ENCODE peak calls at places on chromosomes 13 and 19, in five cellular contexts. W, O, G, R and L are unnamed samples.

GRCh38 chr19:1016647-1017114 is 4.2 kb downstream of the TMEM259 start:
- DNase-seq in G (peak; percentile 60), R (no peak), O (no peak), W (peak; percentile 33), L (no peak)

GRCh38 chr19:39941615-39942507 is 7.4 kb upstream of the FCGBP start:
- DNase-seq in R (no peak), O (peak; percentile 66), W (peak; percentile 16), G (peak; percentile 55), L (no peak)

GRCh38 chr13:65553328-65553727 is 1676.8 kb downstream of the PCDH9 start:
- DNase-seq in G (no peak), R (no peak), O (no peak), W (no peak), L (no peak)

GRCh38 chr13:27189192-27189591 is 17.6 kb upstream of the USP12 start:
- DNase-seq in O (no peak), W (no peak), R (no peak), G (no peak), L (no peak)

GRCh38 chr13:92143766-92144165 is 745.3 kb downstream of the GPC5 start:
- DNase-seq in G (no peak), O (no peak), R (no peak), W (no peak), L (no peak)

GRCh38 chr19:35213678-35214632 is 14.6 kb downstream of the FAM187B start:
- DNase-seq in G (peak; percentile 84), R (peak; percentile 81), W (peak; percentile 92), O (peak; percentile 86), L (peak; percentile 31)

GRCh38 chr19:51691122-51692064 is 1.7 kb upstream of the SPACA6 start:
- DNase-seq in W (no peak), R (no peak), O (peak; percentile 52), G (no peak), L (no peak)

GRCh38 chr19:13841339-13842293 is 35.3 kb upstream of the NANOS3 start:
- DNase-seq in G (peak; percentile 84), O (peak; percentile 36), R (peak; percentile 77), W (peak; percentile 57), L (no peak)

GRCh38 chr19:6393982-6394412 is 1.0 kb upstream of the GTF2F1 start:
- DNase-seq in R (no peak), W (no peak), G (peak; percentile 76), O (peak; percentile 87), L (no peak)

GRCh38 chr19:40231544-40232424 is 5.3 kb upstream of the CCNP start:
- DNase-seq in R (no peak), O (no peak), W (no peak), G (no peak), L (no peak)

GRCh38 chr13:78742659-78743058 is 83.7 kb upstream of the OBI1 start:
- DNase-seq in O (no peak), R (no peak), W (no peak), G (no peak), L (no peak)

GRCh38 chr13:39864221-39864620 is 208.8 kb downstream of the COG6 start:
- DNase-seq in R (no peak), W (no peak), O (no peak), G (no peak), L (no peak)

GRCh38 chr13:29886446-29886845 is 36.0 kb upstream of the UBL3 start:
- DNase-seq in O (no peak), R (no peak), G (no peak), W (no peak), L (no peak)

GRCh38 chr19:6065685-6066365 is 44.5 kb downstream of the RFX2 start:
- DNase-seq in O (no peak), R (peak; percentile 69), W (peak; percentile 76), G (peak; percentile 53), L (no peak)

GRCh38 chr13:113726961-113727411 is 32.0 kb upstream of the TMEM255B start:
- DNase-seq in W (peak; percentile 52), O (no peak), G (no peak), R (no peak), L (no peak)

GRCh38 chr19:35718345-35719041 is 690 bp downstream of the KMT2B start:
- DNase-seq in O (peak; percentile 78), R (peak; percentile 54), W (peak; percentile 9), G (peak; percentile 49), L (no peak)

GRCh38 chr13:106471957-106472543 is 63.4 kb downstream of the EFNB2 start:
- DNase-seq in G (peak; percentile 73), R (peak; percentile 55), O (peak; percentile 49), W (peak; percentile 92), L (peak; percentile 62)

DNA sequence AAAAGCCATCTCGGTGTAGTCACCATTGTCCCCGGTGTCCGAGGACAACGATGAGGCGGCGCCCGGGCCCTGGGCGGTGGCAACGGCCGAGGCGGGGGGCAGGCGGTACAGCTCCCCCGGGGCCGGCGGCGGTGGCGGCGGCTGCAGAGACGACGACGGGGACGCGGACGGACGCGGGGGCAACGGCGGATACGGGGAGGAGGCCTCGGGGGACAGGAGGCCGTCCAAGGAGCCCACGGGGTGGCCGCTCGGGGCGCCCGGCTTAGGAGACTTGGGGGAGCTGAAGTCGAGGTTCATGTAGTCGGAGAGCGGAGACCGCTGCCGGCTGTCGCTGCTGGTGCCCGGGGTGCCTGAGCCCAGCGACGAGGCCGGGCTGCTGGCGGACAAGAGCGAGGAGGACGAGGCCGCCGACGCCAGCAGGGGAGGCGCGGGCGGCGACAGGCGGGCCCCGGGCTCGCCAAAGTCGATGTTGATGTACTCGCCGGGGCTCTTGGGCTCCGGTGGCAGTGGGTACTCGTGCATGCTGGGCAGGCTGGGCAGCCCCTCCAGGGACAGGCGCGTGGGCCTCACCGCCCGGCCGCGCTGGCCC is 3.5 kb downstream of the IRS2 start:
- DNase-seq in R (no peak), G (no peak), O (no peak), W (no peak), L (no peak)
- H3K4me3 ChIP-seq in R (no peak overlapping the region), G (no peak overlapping the region), O (no peak overlapping the region), W (peak overlapping the region; percentile 82), L (peak overlapping the region; percentile 80)

DNA sequence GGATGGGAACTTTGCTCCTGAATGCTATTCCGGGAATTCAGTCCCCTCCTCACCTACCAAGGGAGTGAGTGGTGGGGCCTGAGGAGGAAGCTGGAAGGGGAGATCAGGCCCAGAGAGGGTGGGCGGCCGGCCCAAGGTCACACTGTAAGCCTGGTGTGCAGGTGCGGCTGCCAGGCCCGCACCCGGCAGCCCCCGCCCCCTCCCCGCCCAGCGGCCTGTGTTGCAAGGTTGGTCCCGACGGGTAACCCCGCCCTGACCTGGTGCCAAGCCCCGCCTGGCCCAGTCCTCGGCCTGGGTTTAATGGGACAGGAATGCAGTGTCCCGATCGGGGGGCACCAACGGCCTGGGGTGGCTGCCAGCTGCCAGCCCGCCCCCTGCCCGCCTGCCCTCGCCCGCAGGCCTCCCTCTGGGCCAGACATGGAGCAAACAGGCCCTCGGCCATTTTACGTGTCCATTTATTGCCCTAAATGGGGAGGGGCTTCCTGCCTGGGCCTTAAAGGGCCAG is 5.5 kb downstream of the ZBTB7A start:
- DNase-seq in G (peak; percentile 95), W (peak; percentile 51), R (peak; percentile 87), O (peak; percentile 77), L (peak; percentile 46)
- H3K4me1 ChIP-seq in G (peaks cover 74% of the 10 kb centered on the region), W (peaks cover 42% of the 10 kb centered on the region), R (peaks cover 58% of the 10 kb centered on the region), O (peaks cover 47% of the 10 kb centered on the region), L (peaks cover 53% of the 10 kb centered on the region)

GRCh38 chr19:4570916-4571304 is 11.4 kb upstream of the SEMA6B start:
- DNase-seq in W (no peak), O (no peak), R (no peak), G (no peak), L (no peak)

GRCh38 chr19:4568884-4569283 is 9.4 kb upstream of the SEMA6B start:
- DNase-seq in R (no peak), O (no peak), W (no peak), G (no peak), L (no peak)

GRCh38 chr19:4570423-4570822 is 10.9 kb upstream of the SEMA6B start:
- DNase-seq in W (no peak), O (no peak), R (no peak), G (no peak), L (no peak)

GRCh38 chr19:4566402-4567051 is 7.0 kb upstream of the SEMA6B start:
- DNase-seq in O (no peak), G (no peak), W (no peak), R (no peak), L (no peak)

DNA sequence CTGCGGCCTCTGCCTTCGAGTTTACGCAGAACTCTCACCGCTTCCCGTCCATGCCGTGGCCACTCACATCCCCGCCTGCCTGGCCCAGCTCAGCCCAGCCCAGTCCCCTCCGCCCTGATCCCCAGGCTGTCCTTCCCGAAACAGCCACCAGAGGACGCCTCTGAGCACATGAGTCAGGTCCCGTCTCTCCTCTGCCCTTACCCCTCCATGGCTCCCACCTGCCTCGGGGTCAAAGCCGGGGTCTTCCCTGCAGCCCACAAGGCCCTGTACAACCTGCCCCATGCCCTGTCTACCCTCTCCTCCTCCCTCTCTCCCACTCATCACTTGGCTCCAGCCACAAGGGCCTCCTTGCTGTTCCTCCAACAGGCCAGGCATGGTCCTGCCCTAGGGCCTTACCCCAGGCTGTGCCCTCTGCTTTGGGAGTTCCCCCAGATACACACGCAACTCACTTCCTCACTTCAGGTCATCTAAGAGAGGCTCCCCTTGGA is 8.1 kb upstream of the SEMA6B start:
- DNase-seq in W (peak; percentile 83), O (peak; percentile 77), R (no peak), G (peak; percentile 71), L (no peak)
- H3K27ac ChIP-seq in W (no peak overlapping the region), O (no peak overlapping the region), R (no peak overlapping the region), G (no peak overlapping the region), L (no peak overlapping the region)

GRCh38 chr13:99987180-99988047 is 5.8 kb downstream of the ZIC2 start:
- DNase-seq in G (no peak), O (no peak), R (no peak), W (no peak), L (no peak)
- H3K4me3 ChIP-seq in G (no peak overlapping the region), O (no peak overlapping the region), R (no peak overlapping the region), W (no peak overlapping the region), L (no peak overlapping the region)

GRCh38 chr19:56146904-56147303 is 5.8 kb downstream of the ZNF444 start:
- DNase-seq in W (no peak), R (no peak), O (no peak), G (no peak), L (no peak)
- H3K4me1 ChIP-seq in W (peaks cover 11% of the 10 kb centered on the region), R (no peaks in the 10 kb centered on the region), O (peaks cover 12% of the 10 kb centered on the region), G (peaks cover 16% of the 10 kb centered on the region), L (peaks cover 5% of the 10 kb centered on the region)